ENCODE peak calls at places on chromosome 1, in eight cellular contexts. A, K, R, E, D, H, M and Y are unnamed samples.

GRCh38 chr1:226784081-226785049 is 45.3 kb upstream of the ITPKB start:
- DNase-seq in E (no peak), D (no peak), R (no peak), H (no peak), K (peak; percentile 44), M (no peak), A (no peak), Y (no peak)

GRCh38 chr1:213820362-213821149 is 167.2 kb upstream of the PROX1 start:
- DNase-seq in K (no peak), H (no peak), E (no peak), M (no peak), A (peak; percentile 4), R (no peak), D (no peak), Y (no peak)

GRCh38 chr1:47661065-47661464 is 223.2 kb downstream of the FOXD2 start:
- DNase-seq in D (peak; percentile 41), E (no peak), R (no peak), H (no peak), A (no peak), M (no peak), K (no peak), Y (no peak)

GRCh38 chr1:70043806-70044205 is 161.6 kb downstream of the LRRC40 start:
- DNase-seq in D (no peak), A (peak; percentile 9), K (no peak), R (no peak), H (no peak), E (peak; percentile 13), M (no peak), Y (no peak)

GRCh38 chr1:115781343-115781742 is 12.8 kb upstream of the CASQ2 start:
- DNase-seq in K (no peak), E (no peak), A (no peak), D (no peak), R (no peak), H (no peak), M (no peak), Y (no peak)

GRCh38 chr1:241779897-241780296 is 68.1 kb upstream of the EXO1 start:
- DNase-seq in K (no peak), D (no peak), H (no peak), A (no peak), R (no peak), E (no peak), M (no peak), Y (no peak)

GRCh38 chr1:65264197-65264929 is 45.0 kb upstream of the DNAJC6 start:
- DNase-seq in K (peak; percentile 74), A (peak; percentile 43), M (no peak), E (peak; percentile 88), R (peak; percentile 38), D (no peak), H (peak; percentile 52), Y (no peak)

GRCh38 chr1:71521655-71522264 is 440.9 kb upstream of the ZRANB2 start:
- DNase-seq in M (no peak), D (no peak), H (peak; percentile 28), R (peak; percentile 65), K (peak; percentile 45), E (peak; percentile 54), A (peak; percentile 24), Y (no peak)

GRCh38 chr1:157774412-157774811 is 2.5 kb downstream of the FCRL2 start:
- DNase-seq in A (no peak), D (no peak), E (no peak), K (no peak), H (no peak), M (no peak), R (no peak), Y (no peak)
- H3K27ac ChIP-seq in A (no peak overlapping the region), D (no peak overlapping the region), E (no peak overlapping the region), K (no peak overlapping the region), H (no peak overlapping the region), M (no peak overlapping the region), R (peak overlapping the region; percentile 71), Y (peak overlapping the region; percentile 27)

DNA sequence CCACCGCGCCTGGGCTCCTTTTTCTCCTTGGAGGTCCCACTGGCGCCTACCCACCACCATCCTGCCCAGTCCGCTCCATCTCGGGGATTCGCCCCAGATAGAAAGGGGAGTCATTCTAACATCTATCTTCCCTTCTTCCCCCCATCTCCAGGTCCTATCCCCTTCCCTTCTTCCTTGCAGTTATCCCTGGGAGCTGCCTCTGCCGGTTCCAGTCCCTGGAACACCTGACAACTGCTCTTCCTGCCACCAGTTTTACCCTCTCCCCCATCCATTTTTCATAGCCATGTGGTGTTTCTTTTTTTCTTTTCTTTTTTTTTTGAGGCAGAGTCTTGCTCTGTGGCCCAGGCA is 12.0 kb upstream of the COL16A1 start:
- DNase-seq in D (no peak), A (no peak), K (no peak), H (no peak), M (no peak), R (no peak), E (no peak), Y (no peak)
- H3K4me1 ChIP-seq in D (peaks cover 57% of the 10 kb centered on the region), A (peaks cover 37% of the 10 kb centered on the region), K (peaks cover 4% of the 10 kb centered on the region), H (peaks cover 38% of the 10 kb centered on the region), M (peaks cover 12% of the 10 kb centered on the region), R (peaks cover 11% of the 10 kb centered on the region), E (peaks cover 18% of the 10 kb centered on the region), Y (peaks cover 15% of the 10 kb centered on the region)

DNA sequence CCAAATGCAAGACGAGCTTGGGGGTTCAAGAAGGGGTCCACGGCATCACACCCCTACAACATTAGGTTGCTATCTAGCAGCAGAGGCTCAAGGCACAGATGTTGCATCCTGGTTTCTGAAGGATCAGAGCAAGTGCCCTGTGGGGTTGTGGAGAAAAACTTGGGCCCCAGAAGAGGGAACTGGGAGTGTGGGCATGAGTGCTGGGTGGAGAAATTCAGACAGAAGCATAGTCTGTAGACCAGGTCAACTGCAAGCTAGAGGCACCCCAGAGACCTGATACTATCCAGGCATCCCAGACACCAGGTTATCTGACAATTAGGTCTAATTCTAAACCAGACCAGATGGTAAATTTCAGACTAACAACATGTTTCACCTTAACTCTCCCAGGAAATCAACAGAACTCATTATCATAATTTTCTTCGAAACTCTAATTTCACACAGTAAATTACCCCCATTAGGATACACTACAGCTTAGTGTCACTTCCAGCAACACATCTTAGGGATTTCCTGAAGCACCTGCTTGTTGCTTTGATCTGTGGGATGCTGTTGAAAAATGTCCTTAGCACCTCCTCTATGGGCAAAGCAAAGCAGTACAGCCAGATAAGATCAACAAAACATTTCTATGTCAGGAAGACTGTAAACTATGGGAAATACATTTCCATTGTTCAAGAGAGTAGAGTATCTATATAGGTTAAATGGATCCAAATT is 179.3 kb downstream of the VAV3 start:
- DNase-seq in D (no peak), A (no peak), K (no peak), M (no peak), H (no peak), E (no peak), R (no peak), Y (no peak)
- H3K27ac ChIP-seq in D (no peak overlapping the region), A (peak overlapping the region; percentile 73), K (no peak overlapping the region), M (no peak overlapping the region), H (no peak overlapping the region), E (no peak overlapping the region), R (no peak overlapping the region), Y (peak overlapping the region; percentile 90)

GRCh38 chr1:56534252-56534651 is 45.1 kb downstream of the PLPP3 start:
- DNase-seq in H (no peak), M (no peak), D (no peak), A (no peak), R (no peak), K (no peak), E (no peak), Y (no peak)

GRCh38 chr1:56533197-56533596 is 46.2 kb downstream of the PLPP3 start:
- DNase-seq in E (no peak), K (no peak), A (no peak), D (no peak), M (no peak), H (no peak), R (no peak), Y (no peak)

GRCh38 chr1:56535362-56535761 is 44.0 kb downstream of the PLPP3 start:
- DNase-seq in E (peak; percentile 93), D (no peak), A (no peak), H (no peak), M (no peak), R (no peak), K (no peak), Y (no peak)

GRCh38 chr1:56532359-56532696 is 47.0 kb downstream of the PLPP3 start:
- DNase-seq in E (no peak), K (no peak), M (no peak), D (no peak), H (no peak), A (no peak), R (no peak), Y (no peak)

GRCh38 chr1:56533621-56534020 is 45.7 kb downstream of the PLPP3 start:
- DNase-seq in K (no peak), D (no peak), M (no peak), E (no peak), R (no peak), A (no peak), H (no peak), Y (no peak)
- H3K4me1 ChIP-seq in K (peaks cover 29% of the 10 kb centered on the region), D (peaks cover 32% of the 10 kb centered on the region), M (peaks cover 61% of the 10 kb centered on the region), E (peaks cover 90% of the 10 kb centered on the region), R (peaks cover 4% of the 10 kb centered on the region), A (peaks cover 100% of the 10 kb centered on the region), H (peaks cover 22% of the 10 kb centered on the region), Y (no peaks in the 10 kb centered on the region)

GRCh38 chr1:208737922-208738321 is 493.7 kb upstream of the PLXNA2 start:
- DNase-seq in R (no peak), A (no peak), M (no peak), E (peak; percentile 5), K (no peak), H (no peak), D (no peak), Y (no peak)

GRCh38 chr1:208728815-208729214 is 484.6 kb upstream of the PLXNA2 start:
- DNase-seq in D (no peak), E (no peak), H (no peak), A (no peak), R (no peak), M (no peak), K (no peak), Y (no peak)

DNA sequence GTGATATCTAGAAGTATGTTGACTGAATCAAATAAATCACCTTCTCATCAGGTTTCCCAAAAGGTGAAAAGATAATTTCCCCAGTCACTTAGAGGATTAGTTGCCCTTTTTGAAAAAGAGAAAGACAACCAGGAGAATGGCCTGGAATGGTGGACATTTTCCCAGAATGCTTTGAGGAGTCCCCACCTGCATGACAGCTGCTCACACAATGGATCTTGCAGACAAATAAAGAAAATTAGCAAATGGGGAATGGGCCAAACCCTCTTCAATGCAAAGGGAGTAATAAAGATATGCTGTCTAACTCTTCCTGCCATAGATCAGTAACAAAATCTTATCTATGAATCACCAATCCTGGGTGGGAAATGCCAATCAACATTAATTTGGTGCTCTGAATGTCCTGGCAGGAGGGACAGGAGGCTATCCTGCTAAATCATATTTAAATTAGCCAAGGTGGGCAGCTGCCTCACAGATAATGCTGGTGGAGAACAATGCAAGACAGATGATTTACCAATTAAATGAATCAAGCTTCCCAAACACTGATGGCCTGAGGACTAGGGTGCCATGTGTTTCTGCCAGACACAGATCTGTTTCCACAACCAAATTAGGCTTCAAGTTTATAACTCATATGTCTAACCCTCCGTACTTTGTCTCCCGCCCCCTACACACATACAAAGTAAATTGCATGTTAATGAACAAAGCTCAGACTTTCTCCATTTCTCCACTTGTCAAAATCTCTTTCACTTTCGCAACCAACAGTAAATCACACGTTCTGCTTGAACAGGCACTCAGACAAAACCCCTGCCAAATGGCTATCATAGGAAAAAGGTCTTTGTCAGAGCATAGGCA is 488.0 kb upstream of the PLXNA2 start:
- DNase-seq in R (no peak), M (no peak), K (peak; percentile 7), E (no peak), A (no peak), D (no peak), H (no peak), Y (no peak)
- H3K27ac ChIP-seq in R (no peak overlapping the region), M (no peak overlapping the region), K (no peak overlapping the region), E (no peak overlapping the region), A (no peak overlapping the region), D (no peak overlapping the region), H (no peak overlapping the region), Y (no peak overlapping the region)

GRCh38 chr1:183885142-183885735 is 80.3 kb downstream of the RGL1 start:
- DNase-seq in M (no peak), H (no peak), R (no peak), D (no peak), E (no peak), K (no peak), A (no peak), Y (no peak)
- H3K4me1 ChIP-seq in M (peaks cover 12% of the 10 kb centered on the region), H (peaks cover 43% of the 10 kb centered on the region), R (no peaks in the 10 kb centered on the region), D (peaks cover 24% of the 10 kb centered on the region), E (peaks cover 11% of the 10 kb centered on the region), K (peaks cover 12% of the 10 kb centered on the region), A (peaks cover 60% of the 10 kb centered on the region), Y (peaks cover 30% of the 10 kb centered on the region)